ENCODE peak calls at places on chromosomes 1 and 21, in six cellular contexts. F, M, Z, T, S and V are unnamed samples.

GRCh38 chr1:179775009-179775408 is 31.9 kb downstream of the FAM163A start:
- DNase-seq in F (no peak), M (no peak), Z (no peak), T (no peak), S (no peak), V (no peak)

GRCh38 chr1:43437031-43437973 is 16.4 kb downstream of the HYI start:
- DNase-seq in F (no peak), M (no peak), Z (no peak), T (no peak), S (no peak), V (no peak)

GRCh38 chr1:224498574-224499170 is 64.1 kb upstream of the WDR26 start:
- DNase-seq in F (no peak), M (peak), Z (no peak), T (no peak), S (no peak), V (peak)

GRCh38 chr1:54965624-54966340 is 14.6 kb upstream of the TMEM61 start:
- DNase-seq in F (no peak), M (no peak), Z (no peak), T (no peak), S (no peak), V (peak)

GRCh38 chr1:28213315-28213714 is 19.5 kb downstream of the DNAJC8 start:
- DNase-seq in F (no peak), M (no peak), Z (no peak), T (no peak), S (no peak), V (no peak)

GRCh38 chr1:8348777-8349472 is 31.0 kb downstream of the SLC45A1 start:
- DNase-seq in F (peak), M (no peak), Z (peak), T (peak), S (no peak), V (peak)

GRCh38 chr21:14850394-14850793 is 214.4 kb downstream of the NRIP1 start:
- DNase-seq in F (no peak), M (no peak), Z (no peak), T (no peak), S (no peak), V (no peak)

GRCh38 chr1:8017495-8018310 is 8.4 kb downstream of the ERRFI1 start:
- DNase-seq in F (no peak), M (no peak), Z (no peak), T (no peak), S (no peak), V (peak)

GRCh38 chr1:164380893-164381292 is 178.1 kb upstream of the PBX1 start:
- DNase-seq in F (no peak), M (no peak), Z (no peak), T (no peak), S (peak), V (no peak)

GRCh38 chr1:64038965-64039926 is 164.2 kb upstream of the UBE2U start:
- DNase-seq in F (no peak), M (peak), Z (no peak), T (peak), S (peak), V (peak)

GRCh38 chr1:111769517-111770146 is 13.9 kb downstream of the DDX20 start:
- DNase-seq in F (peak), M (no peak), Z (peak), T (peak), S (peak), V (peak)

GRCh38 chr1:158016651-158017335 is 23.3 kb downstream of the KIRREL1 start:
- DNase-seq in F (no peak), M (peak), Z (no peak), T (no peak), S (no peak), V (peak)

GRCh38 chr1:152035406-152036315 is 1.1 kb downstream of the S100A11 start:
- DNase-seq in F (no peak), M (no peak), Z (peak), T (no peak), S (no peak), V (no peak)

GRCh38 chr1:40380817-40381216 is 7.3 kb downstream of the SMAP2 start:
- DNase-seq in F (no peak), M (no peak), Z (no peak), T (no peak), S (no peak), V (no peak)

GRCh38 chr1:24932725-24933294 is 2.7 kb upstream of the RUNX3 start:
- DNase-seq in F (no peak), M (no peak), Z (no peak), T (no peak), S (no peak), V (no peak)

GRCh38 chr1:21307663-21308062 is 17.4 kb upstream of the ECE1 start:
- DNase-seq in F (no peak), M (no peak), Z (peak), T (no peak), S (no peak), V (no peak)

GRCh38 chr1:21919520-21919919 is 17.6 kb downstream of the HSPG2 start:
- DNase-seq in F (no peak), M (no peak), Z (no peak), T (no peak), S (no peak), V (peak)

GRCh38 chr1:11802616-11802972 is 3.2 kb downstream of the MTHFR start:
- DNase-seq in F (no peak), M (no peak), Z (peak), T (no peak), S (no peak), V (no peak)

GRCh38 chr1:57369889-57370288 is 54.0 kb downstream of the DAB1 start:
- DNase-seq in F (no peak), M (no peak), Z (no peak), T (no peak), S (no peak), V (no peak)

GRCh38 chr1:78839704-78840277 is 166.7 kb downstream of the ADGRL4 start:
- DNase-seq in F (no peak), M (no peak), Z (peak), T (no peak), S (no peak), V (peak)

GRCh38 chr1:160256396-160257046 is 5.8 kb downstream of the DCAF8 start:
- DNase-seq in F (no peak), M (peak), Z (no peak), T (no peak), S (no peak), V (peak)

GRCh38 chr1:207902566-207902965 is 8.4 kb downstream of the CD34 start:
- DNase-seq in F (no peak), M (no peak), Z (no peak), T (no peak), S (no peak), V (no peak)

GRCh38 chr1:29285771-29286170 is 49.4 kb downstream of the PTPRU start:
- DNase-seq in F (no peak), M (no peak), Z (no peak), T (no peak), S (no peak), V (no peak)

GRCh38 chr1:85496881-85497582 is 32.1 kb upstream of the DDAH1 start:
- DNase-seq in F (no peak), M (no peak), Z (no peak), T (no peak), S (no peak), V (no peak)

GRCh38 chr1:220825819-220826551 is 39.3 kb downstream of the MTARC1 start:
- DNase-seq in F (no peak), M (no peak), Z (no peak), T (no peak), S (no peak), V (no peak)

GRCh38 chr1:197638316-197638715 is 137.0 kb downstream of the DENND1B start:
- DNase-seq in F (no peak), M (no peak), Z (no peak), T (no peak), S (no peak), V (no peak)

GRCh38 chr1:17892225-17892624 is 137.1 kb downstream of the ACTL8 start:
- DNase-seq in F (no peak), M (no peak), Z (no peak), T (no peak), S (no peak), V (no peak)

GRCh38 chr21:44353200-44353970 is at the start of gene TRPM2:
- DNase-seq in F (no peak), M (no peak), Z (no peak), T (peak), S (no peak), V (no peak)

GRCh38 chr1:158121604-158122254 is 59.0 kb upstream of the CD1D start:
- DNase-seq in F (no peak), M (no peak), Z (peak), T (no peak), S (no peak), V (peak)

GRCh38 chr21:36156815-36157670 is at the start of gene DOP1B:
- DNase-seq in F (no peak), M (no peak), Z (no peak), T (no peak), S (no peak), V (no peak)

GRCh38 chr1:58447047-58447446 is 99.5 kb downstream of the OMA1 start:
- DNase-seq in F (no peak), M (no peak), Z (no peak), T (no peak), S (no peak), V (no peak)

GRCh38 chr1:28395181-28395580 is 25.6 kb downstream of the PHACTR4 start:
- DNase-seq in F (no peak), M (no peak), Z (no peak), T (no peak), S (no peak), V (peak)

GRCh38 chr1:224644553-224645154 is 28.5 kb downstream of the CNIH3 start:
- DNase-seq in F (no peak), M (peak), Z (peak), T (peak), S (no peak), V (peak)

GRCh38 chr1:117656202-117656641 is 50.4 kb downstream of the TENT5C start:
- DNase-seq in F (peak), M (no peak), Z (no peak), T (no peak), S (no peak), V (no peak)

GRCh38 chr1:39976732-39977131 is 21.8 kb downstream of the MFSD2A start:
- DNase-seq in F (no peak), M (peak), Z (no peak), T (no peak), S (no peak), V (no peak)

GRCh38 chr21:33362044-33362555 is 37.3 kb downstream of the IFNAR1 start:
- DNase-seq in F (peak), M (peak), Z (peak), T (peak), S (no peak), V (no peak)

GRCh38 chr1:108000620-108001105 is 35.7 kb upstream of the VAV3 start:
- DNase-seq in F (no peak), M (no peak), Z (no peak), T (no peak), S (peak), V (peak)